ENCODE peak calls at places on chromosomes 4 and X, in four cellular contexts. M, V, H and J are unnamed samples.
A peak's percentile ranks its signal among the peaks of the same experiment; 100 is the strongest.

GRCh38 chrX:134603806-134604700 is 54.2 kb downstream of the PLAC1 start:
- DNase-seq in V (no peak), M (peak; percentile 62), H (no peak), J (no peak)

GRCh38 chr4:2076908-2077534 is 17.9 kb downstream of the NAT8L start:
- DNase-seq in V (peak; percentile 36), H (no peak), M (no peak), J (no peak)

GRCh38 chr4:38455092-38455855 is 208.7 kb upstream of the KLF3 start:
- DNase-seq in H (no peak), M (no peak), V (no peak), J (no peak)

GRCh38 chrX:103063191-103063845 is 653 bp downstream of the BEX1 start:
- DNase-seq in V (peak; percentile 81), H (peak; percentile 40), M (no peak), J (no peak)

GRCh38 chr4:145045180-145045579 is 52.8 kb downstream of the ANAPC10 start:
- DNase-seq in H (no peak), V (no peak), M (no peak), J (no peak)

GRCh38 chr4:86091201-86091600 is 268.7 kb downstream of the MAPK10 start:
- DNase-seq in H (no peak), V (no peak), M (no peak), J (no peak)

GRCh38 chrX:20026278-20026677 is 35.4 kb upstream of the BCLAF3 start:
- DNase-seq in H (no peak), M (no peak), V (no peak), J (no peak)

GRCh38 chr4:98444371-98444770 is 183.2 kb downstream of the RAP1GDS1 start:
- DNase-seq in V (no peak), M (no peak), H (no peak), J (no peak)

GRCh38 chr4:41746025-41746439 is 2.5 kb downstream of the PHOX2B start:
- DNase-seq in V (peak; percentile 70), H (no peak), M (no peak), J (no peak)

GRCh38 chr4:175671491-175671934 is 140.6 kb downstream of the GPM6A start:
- DNase-seq in V (peak; percentile 83), M (no peak), H (peak; percentile 68), J (no peak)

GRCh38 chrX:154417157-154417556 is 5.8 kb downstream of the TAFAZZIN start:
- DNase-seq in M (no peak), H (no peak), V (no peak), J (no peak)

GRCh38 chr4:140092094-140092820 is 61.7 kb downstream of the MAML3 start:
- DNase-seq in M (no peak), H (peak; percentile 18), V (peak; percentile 96), J (no peak)

GRCh38 chrX:104351173-104351769 is 96.5 kb upstream of the ESX1 start:
- DNase-seq in V (no peak), H (no peak), M (peak; percentile 37), J (no peak)

GRCh38 chr4:106095408-106095807 is 200.1 kb downstream of the NPNT start:
- DNase-seq in M (no peak), V (no peak), H (no peak), J (no peak)

GRCh38 chr4:5892321-5893012 is 419 bp downstream of the CRMP1 start:
- DNase-seq in V (peak; percentile 65), H (no peak), M (no peak), J (no peak)

GRCh38 chr4:154743683-154744340 is at the start of gene LRAT:
- DNase-seq in H (peak; percentile 40), M (no peak), V (peak; percentile 95), J (peak; percentile 46)

GRCh38 chrX:9471571-9471985 is 6.7 kb downstream of the TBL1X start:
- DNase-seq in M (no peak), H (no peak), V (no peak), J (no peak)

GRCh38 chrX:27451324-27451723 is 11.8 kb downstream of the PPP4R3C start:
- DNase-seq in V (no peak), M (no peak), H (no peak), J (no peak)

GRCh38 chr4:96602661-96603060 is 762.8 kb downstream of the PDHA2 start:
- DNase-seq in M (no peak), H (no peak), V (no peak), J (no peak)

GRCh38 chr4:29581469-29581868 is 1138.7 kb upstream of the PCDH7 start:
- DNase-seq in M (no peak), V (no peak), H (peak; percentile 21), J (peak; percentile 48)

GRCh38 chr4:101291198-101291597 is 56.1 kb downstream of the PPP3CA start:
- DNase-seq in M (no peak), H (no peak), V (no peak), J (no peak)

GRCh38 chrX:11319689-11320302 is 26.6 kb downstream of the AMELX start:
- DNase-seq in M (no peak), H (no peak), V (no peak), J (no peak)

GRCh38 chr4:167419468-167420133 is 185.3 kb upstream of the SPOCK3 start:
- DNase-seq in H (no peak), V (no peak), M (no peak), J (no peak)

GRCh38 chr4:166435449-166435848 is 562.4 kb downstream of the TLL1 start:
- DNase-seq in M (peak; percentile 40), H (no peak), V (no peak), J (no peak)

GRCh38 chrX:8042304-8042703 is 115.1 kb upstream of the PNPLA4 start:
- DNase-seq in M (no peak), H (no peak), V (peak; percentile 59), J (no peak)

GRCh38 chrX:128739539-128739938 is 687.3 kb upstream of the ACTRT1 start:
- DNase-seq in H (no peak), M (no peak), V (no peak), J (no peak)

GRCh38 chr4:179836179-179837075 is 2394.2 kb upstream of the AGA start:
- DNase-seq in H (no peak), V (no peak), M (no peak), J (no peak)

GRCh38 chr4:83328486-83328885 is 6.2 kb downstream of the HPSE start:
- DNase-seq in V (peak; percentile 75), H (no peak), M (no peak), J (no peak)